ENCODE peak calls at places on chromosomes 6 and 20, in eight cellular contexts. J, S, V, W, Z, P, R and E are unnamed samples.

GRCh38 chr6:167849846-167850459 is 23.2 kb downstream of the AFDN start:
- DNase-seq in J (no peak), S (no peak), V (no peak), W (no peak), Z (no peak), P (no peak), R (no peak), E (no peak)

GRCh38 chr6:132247381-132248159 is 153.7 kb downstream of the MOXD1 start:
- DNase-seq in J (no peak), S (no peak), V (no peak), W (peak), Z (no peak), P (no peak), R (no peak), E (no peak)

GRCh38 chr20:57795347-57795697 is 85.5 kb upstream of the PMEPA1 start:
- DNase-seq in J (no peak), S (no peak), V (no peak), W (peak), Z (no peak), P (no peak), R (no peak), E (no peak)

GRCh38 chr6:92180090-92180489 is 1239.3 kb downstream of the EPHA7 start:
- DNase-seq in J (no peak), S (no peak), V (no peak), W (no peak), Z (no peak), P (no peak), R (no peak), E (no peak)

GRCh38 chr6:131680868-131681267 is 20.3 kb downstream of the OR2A4 start:
- DNase-seq in J (no peak), S (no peak), V (no peak), W (no peak), Z (no peak), P (no peak), R (no peak), E (no peak)

GRCh38 chr6:157764346-157765068 is 58.5 kb upstream of the SNX9 start:
- DNase-seq in J (peak), S (peak), V (peak), W (peak), Z (peak), P (peak), R (peak), E (peak)

GRCh38 chr6:155695495-155695894 is 239.9 kb upstream of the NOX3 start:
- DNase-seq in J (no peak), S (no peak), V (no peak), W (no peak), Z (no peak), P (no peak), R (no peak), E (no peak)

GRCh38 chr20:14972690-14973089 is 635.3 kb upstream of the FLRT3 start:
- DNase-seq in J (no peak), S (no peak), V (no peak), W (no peak), Z (no peak), P (no peak), R (no peak), E (no peak)

GRCh38 chr6:23176471-23176870 is 607.1 kb downstream of the HDGFL1 start:
- DNase-seq in J (no peak), S (no peak), V (no peak), W (no peak), Z (no peak), P (no peak), R (no peak), E (no peak)

GRCh38 chr20:50758469-50758868 is 27.1 kb downstream of the PARD6B start:
- DNase-seq in J (no peak), S (no peak), V (no peak), W (peak), Z (no peak), P (no peak), R (no peak), E (no peak)

GRCh38 chr6:16436550-16436949 is 198.2 kb downstream of the GMPR start:
- DNase-seq in J (no peak), S (peak), V (no peak), W (no peak), Z (no peak), P (no peak), R (no peak), E (no peak)